ENCODE peak calls at places on chromosomes 5 and 9, in six cellular contexts. I is natural killer cell; Q is heart right ventricle; W is colonic mucosa; Z is CD8-positive, alpha-beta T cell; X is fibroblast of the aortic adventitia. M is an unnamed sample.

GRCh38 chr5:10387690-10388089 is 34.2 kb downstream of the MARCHF6 start:
- DNase-seq in W (no peak), I (no peak), Z (no peak), Q (no peak), X (peak), M (no peak)

GRCh38 chr9:86794356-86795046 is 152.8 kb downstream of the GAS1 start:
- DNase-seq in X (peak), W (no peak), Q (no peak), Z (no peak), I (no peak), M (no peak)

GRCh38 chr9:106639873-106640568 is 222.9 kb upstream of the ZNF462 start:
- DNase-seq in Z (no peak), W (no peak), Q (no peak), I (no peak), X (no peak), M (no peak)

GRCh38 chr5:102681403-102681983 is 73.6 kb upstream of the PAM start:
- DNase-seq in W (peak), X (peak), Q (peak), Z (peak), I (peak), M (no peak)

GRCh38 chr5:90982576-90982975 is 400.5 kb downstream of the ARRDC3 start:
- DNase-seq in X (no peak), I (no peak), Q (no peak), W (no peak), Z (no peak), M (no peak)

GRCh38 chr5:157860898-157861894 is 2.3 kb upstream of the CLINT1 start:
- DNase-seq in X (no peak), Q (no peak), W (peak), Z (no peak), I (no peak), M (no peak)

GRCh38 chr9:116549061-116549664 is 137.9 kb upstream of the TRIM32 start:
- DNase-seq in I (no peak), Q (peak), Z (no peak), X (peak), W (peak), M (no peak)

GRCh38 chr5:140833993-140834392 is at the start of gene PCDHA7:
- DNase-seq in Q (no peak), I (no peak), Z (no peak), W (no peak), X (peak), M (no peak)

GRCh38 chr5:68458416-68458815 is 242.9 kb downstream of the PIK3R1 start:
- DNase-seq in X (no peak), Q (no peak), I (no peak), W (no peak), Z (no peak), M (no peak)

GRCh38 chr5:98768160-98769005 is 5.1 kb upstream of the RGMB start:
- DNase-seq in Z (no peak), X (peak), Q (peak), W (peak), I (no peak), M (peak)

GRCh38 chr5:95866431-95867063 is 44.0 kb upstream of the GLRX start:
- DNase-seq in W (no peak), Z (no peak), I (no peak), X (no peak), Q (no peak), M (no peak)

GRCh38 chr5:66529182-66529581 is 67.0 kb upstream of the MAST4 start:
- DNase-seq in W (no peak), X (no peak), Z (no peak), Q (no peak), I (no peak), M (no peak)

GRCh38 chr9:105157178-105157583 is 87.3 kb upstream of the SLC44A1 start:
- DNase-seq in X (peak), W (peak), Q (peak), Z (peak), I (peak), M (no peak)

GRCh38 chr9:82105729-82106128 is 117.2 kb downstream of the SPATA31D1 start:
- DNase-seq in I (no peak), Z (no peak), X (no peak), W (peak), Q (no peak), M (no peak)

GRCh38 chr9:77648458-77649108 is 461 bp upstream of the GNA14 start:
- DNase-seq in W (peak), Z (no peak), I (no peak), X (peak), Q (peak), M (no peak)

GRCh38 chr9:132945186-132946130 is 1.0 kb upstream of the TSC1 start:
- DNase-seq in Z (no peak), X (no peak), Q (no peak), I (no peak), W (no peak), M (no peak)

GRCh38 chr9:110777201-110777842 is 108.7 kb downstream of the MUSK start:
- DNase-seq in Z (no peak), I (no peak), X (peak), Q (no peak), W (no peak), M (no peak)

GRCh38 chr5:55538621-55539020 is 3.9 kb upstream of the PLPP1 start:
- DNase-seq in Z (no peak), W (no peak), X (peak), Q (no peak), I (no peak), M (no peak)

GRCh38 chr9:128033609-128034008 is 33.5 kb downstream of the NAIF1 start:
- DNase-seq in Q (no peak), Z (no peak), X (no peak), I (no peak), W (no peak), M (no peak)

GRCh38 chr9:112086627-112087026 is 88.5 kb downstream of the SUSD1 start:
- DNase-seq in Z (no peak), I (no peak), W (no peak), X (peak), Q (no peak), M (no peak)

GRCh38 chr5:37665889-37666288 is 174.0 kb downstream of the GDNF start:
- DNase-seq in Q (peak), I (no peak), W (no peak), X (no peak), Z (no peak), M (no peak)

GRCh38 chr5:4250254-4250653 is 654.6 kb downstream of the IRX1 start:
- DNase-seq in W (no peak), I (no peak), Q (no peak), X (no peak), Z (no peak), M (no peak)

GRCh38 chr5:177111720-177112394 is 21.7 kb upstream of the NSD1 start:
- DNase-seq in I (peak), Z (peak), Q (no peak), W (peak), X (peak), M (peak)

GRCh38 chr5:94402096-94402495 is 216.3 kb downstream of the KIAA0825 start:
- DNase-seq in Q (no peak), I (no peak), Z (no peak), X (no peak), W (no peak), M (no peak)

GRCh38 chr9:125447202-125447802 is 185.7 kb downstream of the GAPVD1 start:
- DNase-seq in Q (no peak), W (no peak), X (no peak), I (no peak), Z (no peak), M (no peak)

GRCh38 chr9:35798658-35799366 is 7.4 kb downstream of the NPR2 start:
- DNase-seq in I (no peak), Q (no peak), X (no peak), W (no peak), Z (no peak), M (no peak)

GRCh38 chr5:180098526-180098925 is 27.0 kb upstream of the RNF130 start:
- DNase-seq in W (no peak), Q (no peak), X (no peak), Z (peak), I (no peak), M (no peak)

GRCh38 chr5:71778678-71779276 is 59.7 kb downstream of the CARTPT start:
- DNase-seq in X (peak), W (no peak), I (no peak), Q (no peak), Z (no peak), M (no peak)

GRCh38 chr9:107650321-107650720 is 160.8 kb upstream of the KLF4 start:
- DNase-seq in W (no peak), Q (no peak), I (no peak), Z (no peak), X (peak), M (no peak)

GRCh38 chr5:92552206-92553160 is 1028.5 kb downstream of the NR2F1-AS1 start:
- DNase-seq in X (peak), Z (no peak), W (no peak), Q (no peak), I (no peak), M (no peak)

GRCh38 chr5:83035373-83036170 is 41.6 kb downstream of the TMEM167A start:
- DNase-seq in Z (no peak), Q (peak), I (no peak), W (no peak), X (no peak), M (no peak)

GRCh38 chr5:6545770-6546690 is 86.8 kb downstream of the NSUN2 start:
- DNase-seq in I (no peak), Q (no peak), X (no peak), W (peak), Z (peak), M (no peak)

GRCh38 chr9:126301985-126302603 is 24.5 kb upstream of the MVB12B start:
- DNase-seq in Q (peak), I (no peak), Z (peak), W (peak), X (peak), M (no peak)

GRCh38 chr5:108125771-108126511 is 256.0 kb downstream of the FBXL17 start:
- DNase-seq in Z (no peak), Q (no peak), X (no peak), I (no peak), W (no peak), M (no peak)

GRCh38 chr5:78287833-78288232 is 6.7 kb downstream of the AP3B1 start:
- DNase-seq in I (no peak), Z (no peak), X (peak), W (no peak), Q (no peak), M (no peak)

GRCh38 chr5:38463634-38464521 is 92.6 kb downstream of the LIFR start:
- DNase-seq in I (no peak), Z (no peak), Q (no peak), X (peak), W (no peak), M (no peak)

GRCh38 chr9:121939643-121940042 is 153.5 kb downstream of the TTLL11 start:
- DNase-seq in I (no peak), Z (no peak), W (no peak), X (no peak), Q (no peak), M (no peak)

GRCh38 chr9:111481885-111482636 is 2.1 kb downstream of the ECPAS start:
- DNase-seq in I (no peak), W (peak), X (peak), Z (no peak), Q (no peak), M (no peak)

DNA sequence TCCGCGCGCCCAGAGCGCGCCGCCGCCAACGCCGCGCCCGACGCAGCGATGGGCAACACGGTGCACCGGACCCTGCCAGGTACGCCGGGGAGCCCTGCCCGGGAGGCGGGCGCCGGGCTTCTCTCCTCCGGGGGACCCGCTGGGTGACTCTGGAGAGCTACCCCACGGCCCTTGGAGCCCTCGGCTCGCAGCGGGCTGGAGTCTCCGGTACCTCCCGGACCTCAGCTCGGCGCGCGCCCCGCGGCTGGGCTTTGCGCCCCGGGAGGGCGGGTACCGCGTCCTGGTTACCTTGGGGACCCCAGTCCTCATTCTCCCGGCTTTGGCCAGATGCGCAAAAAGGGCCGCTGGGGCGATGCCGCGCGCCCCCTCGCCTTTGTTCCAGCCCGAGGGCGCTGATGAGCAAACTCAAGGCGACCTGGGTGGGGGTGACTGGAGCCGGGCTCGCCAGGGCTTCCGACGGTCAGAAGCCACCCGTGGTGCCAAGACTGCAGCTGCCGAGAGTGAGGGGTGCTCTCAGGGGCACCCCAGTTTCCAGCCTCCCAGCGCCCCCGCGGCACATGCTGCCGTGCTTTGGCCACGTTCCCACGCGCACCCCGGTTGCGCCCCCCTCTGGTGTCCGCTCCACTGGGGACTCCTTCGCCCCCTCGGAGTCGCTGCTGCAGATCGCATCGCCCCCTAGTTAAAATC is 439 bp downstream of the NEURL1B start:
- DNase-seq in W (no peak), I (no peak), Z (no peak), X (no peak), Q (no peak), M (no peak)
- TF ChIP-seq CTCF in W (no peak), I (no peak), Z (no peak), X (no peak), Q (peak), M (no peak)

GRCh38 chr5:26700759-26701384 is 337.5 kb downstream of the CDH9 start:
- DNase-seq in Z (no peak), I (no peak), W (no peak), X (no peak), Q (no peak), M (no peak)
- TF ChIP-seq CTCF in Z (no peak), I (no peak), W (no peak), X (no peak), Q (peak), M (no peak)

GRCh38 chr5:109964136-109964535 is 274.4 kb downstream of the MAN2A1 start:
- DNase-seq in W (no peak), X (no peak), Q (no peak), I (no peak), Z (no peak), M (no peak)

GRCh38 chr5:109959652-109960051 is 269.9 kb downstream of the MAN2A1 start:
- DNase-seq in X (no peak), Q (no peak), I (no peak), Z (no peak), W (no peak), M (no peak)

GRCh38 chr5:109958082-109958481 is 268.4 kb downstream of the MAN2A1 start:
- DNase-seq in W (no peak), I (no peak), Q (no peak), X (no peak), Z (no peak), M (no peak)

GRCh38 chr5:109962882-109963603 is 273.3 kb downstream of the MAN2A1 start:
- DNase-seq in X (no peak), W (no peak), I (no peak), Q (no peak), Z (no peak), M (no peak)

DNA sequence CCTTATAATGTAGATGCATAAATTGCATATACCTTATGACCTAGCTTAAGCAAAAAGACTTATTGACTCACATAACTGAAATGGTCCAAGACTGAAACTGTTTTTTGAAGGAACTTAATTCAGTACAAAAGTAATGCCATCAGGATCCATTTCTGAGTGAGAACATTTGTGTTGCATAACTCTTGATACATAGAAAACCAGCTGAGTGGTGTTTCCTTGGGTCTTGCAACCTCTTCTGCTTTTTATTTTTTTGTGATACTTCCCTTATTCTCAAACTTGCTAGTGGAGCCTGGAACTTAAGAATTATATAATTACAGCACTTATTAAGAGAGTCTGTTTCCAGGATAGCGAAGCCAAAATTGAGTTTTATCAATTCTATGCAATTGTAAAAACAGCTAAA is 272.0 kb downstream of the MAN2A1 start:
- DNase-seq in X (no peak), Z (no peak), I (no peak), W (no peak), Q (no peak), M (no peak)
- TF ChIP-seq CTCF in X (no peak), Z (no peak), I (no peak), W (no peak), Q (no peak), M (no peak)

DNA sequence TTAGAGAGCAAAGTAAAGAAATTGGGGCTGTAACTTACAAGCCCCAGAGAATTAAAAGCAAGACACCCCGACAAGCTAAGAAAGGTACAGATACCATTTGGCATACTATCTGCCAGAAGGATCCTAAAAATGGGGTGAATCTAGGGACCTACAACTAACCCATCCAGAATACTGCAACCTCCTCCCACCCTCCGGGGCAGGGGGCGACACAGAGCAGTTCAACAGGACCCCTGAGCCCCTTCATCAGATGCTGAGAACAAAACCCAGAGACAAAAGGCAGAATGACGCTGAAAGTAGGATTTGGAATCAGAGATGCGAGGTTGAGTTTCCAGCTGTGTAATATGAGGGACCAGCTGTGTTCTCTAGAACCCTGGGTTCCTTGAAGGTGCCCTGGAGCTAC is 71.2 kb downstream of the EPB41L4B start:
- DNase-seq in Q (no peak), I (no peak), Z (peak), X (no peak), W (no peak), M (no peak)
- TF ChIP-seq CTCF in Q (no peak), I (no peak), Z (no peak), X (no peak), W (no peak), M (no peak)